ENCODE peak calls at places on chromosomes 13 and 19, in five cellular contexts. K, F, D, V and G are unnamed samples.

GRCh38 chr13:110068176-110068473 is 238.8 kb downstream of the COL4A1 start:
- DNase-seq in K (no peak), F (no peak), D (no peak), V (no peak), G (no peak)

GRCh38 chr19:16587031-16588023 is 15.1 kb upstream of the SLC35E1 start:
- DNase-seq in K (peak), F (peak), D (peak), V (peak), G (peak)

GRCh38 chr13:67632590-67632989 is 402.5 kb upstream of the PCDH9 start:
- DNase-seq in K (no peak), F (no peak), D (no peak), V (no peak), G (no peak)

GRCh38 chr13:27000686-27001085 is 170.9 kb downstream of the USP12 start:
- DNase-seq in K (no peak), F (no peak), D (no peak), V (no peak), G (no peak)

GRCh38 chr19:389935-390289 is 19.0 kb downstream of the C2CD4C start:
- DNase-seq in K (no peak), F (no peak), D (no peak), V (no peak), G (no peak)

GRCh38 chr13:22040810-22041364 is 370.0 kb downstream of the FGF9 start:
- DNase-seq in K (peak), F (no peak), D (no peak), V (no peak), G (no peak)

GRCh38 chr19:52527954-52528326 is 472 bp downstream of the ZNF808 start:
- DNase-seq in K (peak), F (peak), D (no peak), V (no peak), G (no peak)

GRCh38 chr19:50794778-50795664 is 4.8 kb downstream of the ACP4 start:
- DNase-seq in K (peak), F (peak), D (no peak), V (no peak), G (no peak)

GRCh38 chr13:112990783-112991182 is 21.8 kb downstream of the MCF2L start:
- DNase-seq in K (peak), F (peak), D (no peak), V (peak), G (no peak)

GRCh38 chr19:44847144-44848035 is 1.3 kb downstream of the NECTIN2 start:
- DNase-seq in K (peak), F (peak), D (peak), V (peak), G (peak)

GRCh38 chr19:4089400-4089908 is 22.8 kb upstream of the ZBTB7A start:
- DNase-seq in K (no peak), F (no peak), D (no peak), V (no peak), G (no peak)

GRCh38 chr13:75533866-75534265 is 3.8 kb downstream of the COMMD6 start:
- DNase-seq in K (no peak), F (no peak), D (no peak), V (no peak), G (no peak)

GRCh38 chr13:61880576-61881283 is 465.1 kb upstream of the PCDH20 start:
- DNase-seq in K (peak), F (peak), D (no peak), V (no peak), G (peak)

GRCh38 chr13:33490461-33491327 is 205.1 kb upstream of the STARD13 start:
- DNase-seq in K (peak), F (peak), D (no peak), V (no peak), G (peak)

GRCh38 chr19:1672038-1672768 is 19.8 kb upstream of the TCF3 start:
- DNase-seq in K (no peak), F (peak), D (peak), V (no peak), G (peak)

GRCh38 chr19:13784731-13785452 is 10.4 kb upstream of the ZSWIM4 start:
- DNase-seq in K (peak), F (peak), D (peak), V (peak), G (peak)
- H3K4me3 ChIP-seq in K (no peak), F (no peak), D (no peak), V (no peak), G (no peak)

GRCh38 chr13:37597477-37597876 is 1.1 kb downstream of the POSTN start:
- DNase-seq in K (no peak), F (no peak), D (no peak), V (no peak), G (no peak)
- H3K4me3 ChIP-seq in K (no peak), F (no peak), D (peak), V (no peak), G (peak)

DNA sequence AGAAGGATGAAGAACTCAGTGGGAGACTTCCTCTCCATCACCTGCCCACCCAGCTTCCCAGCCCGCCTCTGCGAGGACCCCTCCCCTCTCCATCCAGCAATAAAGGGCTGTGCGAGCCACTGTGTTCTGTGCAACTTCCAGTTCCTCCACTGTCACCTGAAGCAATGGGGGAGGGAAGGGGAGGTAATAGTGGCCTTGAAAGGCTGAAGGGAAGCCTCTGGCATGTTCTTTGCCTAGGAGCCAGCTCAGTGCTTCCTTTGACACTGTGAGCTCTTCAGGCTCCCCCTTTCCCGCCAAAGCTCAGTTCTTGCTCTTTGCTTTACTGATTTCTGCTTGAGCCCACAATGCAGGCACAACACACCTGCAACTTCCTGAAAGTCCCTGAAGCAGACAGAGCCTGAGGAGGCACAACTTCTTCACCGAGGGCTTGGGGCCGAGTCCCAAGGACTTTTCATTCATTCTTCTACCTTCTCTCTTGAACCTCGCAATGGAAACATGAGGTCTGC is 73.2 kb upstream of the DOCK9 start:
- DNase-seq in K (no peak), F (no peak), D (no peak), V (no peak), G (no peak)
- H3K4me3 ChIP-seq in K (no peak), F (no peak), D (no peak), V (no peak), G (no peak)

DNA sequence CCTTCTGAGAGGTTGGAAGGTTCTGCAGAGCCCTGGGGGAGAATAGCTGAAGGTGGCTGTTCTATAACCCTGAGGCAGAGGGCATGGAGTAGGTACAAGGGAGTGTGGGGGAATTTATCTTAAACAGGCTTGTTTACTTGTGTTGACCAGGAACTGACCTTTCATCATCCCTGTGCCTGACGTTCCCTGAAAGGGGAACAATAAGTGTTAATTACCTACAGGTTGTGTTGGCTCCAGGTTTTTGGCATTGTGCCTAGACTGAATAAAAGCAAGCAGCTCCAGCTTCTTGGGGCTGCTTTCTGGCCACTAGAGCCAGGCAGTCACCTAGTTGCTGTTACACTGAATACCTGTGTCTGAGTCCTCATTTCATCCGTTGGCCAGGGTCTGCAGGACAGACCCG is 60.0 kb downstream of the ZNF627 start:
- DNase-seq in K (peak), F (no peak), D (no peak), V (no peak), G (no peak)
- H3K4me3 ChIP-seq in K (no peak), F (no peak), D (no peak), V (no peak), G (no peak)